ENCODE peak calls at places on chromosome 1, in four cellular contexts. One of them, this sample, is unnamed.

GRCh38 chr1:168752171-168752570 is 23.2 kb upstream of the DPT start:
- DNase-seq in tibial nerve: no peak
- DNase-seq in mesenchymal stem cell: peak; percentile 51
- DNase-seq in esophagus squamous epithelium: no peak
- DNase-seq in this sample: no peak

GRCh38 chr1:115539061-115539460 is 102.7 kb upstream of the VANGL1 start:
- DNase-seq in tibial nerve: peak; percentile 56
- DNase-seq in mesenchymal stem cell: no peak
- DNase-seq in esophagus squamous epithelium: no peak
- DNase-seq in this sample: no peak

GRCh38 chr1:242524571-242525359 is at the start of gene PLD5:
- DNase-seq in tibial nerve: no peak
- DNase-seq in mesenchymal stem cell: no peak
- DNase-seq in esophagus squamous epithelium: no peak
- DNase-seq in this sample: no peak

GRCh38 chr1:151693057-151693651 is 23.4 kb downstream of the CELF3 start:
- DNase-seq in tibial nerve: no peak
- DNase-seq in mesenchymal stem cell: peak; percentile 55
- DNase-seq in esophagus squamous epithelium: no peak
- DNase-seq in this sample: no peak

GRCh38 chr1:157404063-157404501 is 148.2 kb downstream of the FCRL5 start:
- DNase-seq in tibial nerve: no peak
- DNase-seq in mesenchymal stem cell: no peak
- DNase-seq in esophagus squamous epithelium: no peak
- DNase-seq in this sample: no peak

GRCh38 chr1:63135801-63136200 is 186.6 kb upstream of the FOXD3 start:
- DNase-seq in tibial nerve: no peak
- DNase-seq in mesenchymal stem cell: no peak
- DNase-seq in esophagus squamous epithelium: no peak
- DNase-seq in this sample: no peak

GRCh38 chr1:71850936-71851335 is 431.4 kb downstream of the NEGR1 start:
- DNase-seq in tibial nerve: peak; percentile 38
- DNase-seq in mesenchymal stem cell: no peak
- DNase-seq in esophagus squamous epithelium: no peak
- DNase-seq in this sample: no peak

GRCh38 chr1:84653130-84653680 is 37.1 kb downstream of the SSX2IP start:
- DNase-seq in tibial nerve: no peak
- DNase-seq in mesenchymal stem cell: no peak
- DNase-seq in esophagus squamous epithelium: no peak
- DNase-seq in this sample: no peak

GRCh38 chr1:158188618-158189017 is 7.9 kb downstream of the CD1D start:
- DNase-seq in tibial nerve: no peak
- DNase-seq in mesenchymal stem cell: no peak
- DNase-seq in esophagus squamous epithelium: no peak
- DNase-seq in this sample: no peak

DNA sequence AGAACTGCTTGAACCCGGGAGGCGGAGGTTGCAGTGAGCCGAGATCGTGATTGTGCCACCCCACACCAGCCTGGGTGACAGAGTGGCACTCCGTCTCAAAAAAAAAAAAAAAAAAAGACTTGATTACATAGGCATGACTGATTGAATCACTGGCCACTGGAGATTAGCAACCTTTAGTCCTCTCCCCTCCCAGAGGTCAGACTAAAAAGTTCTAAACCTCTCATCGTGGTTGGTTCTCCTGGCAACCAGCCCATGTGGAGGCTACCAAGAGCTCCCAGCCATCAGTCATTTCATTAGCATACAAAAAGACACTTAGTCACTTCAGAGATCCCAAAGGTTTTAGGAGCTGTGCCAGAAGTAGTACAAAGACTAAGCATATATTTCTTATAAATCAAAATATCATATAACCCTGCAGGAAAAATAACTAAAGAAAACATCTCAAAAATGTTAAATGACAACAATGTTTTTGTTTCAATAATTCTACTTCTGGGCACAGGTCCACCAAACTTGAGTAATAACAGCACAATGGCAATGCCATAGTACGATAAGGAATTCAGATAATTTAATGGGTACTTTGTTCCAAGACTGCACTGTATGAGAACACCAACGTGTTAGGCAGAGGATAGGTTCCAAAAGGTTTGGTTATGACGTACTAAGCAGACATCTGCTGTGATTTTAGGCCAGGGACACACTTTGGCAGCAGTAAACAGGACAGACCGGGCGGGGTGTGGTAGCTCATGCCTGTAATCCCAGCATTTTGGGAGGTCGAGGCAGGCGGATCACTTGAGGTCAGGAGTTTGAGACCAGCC is 18.1 kb downstream of the USP48 start:
- DNase-seq in tibial nerve: peak; percentile 63
- DNase-seq in mesenchymal stem cell: peak; percentile 49
- DNase-seq in esophagus squamous epithelium: no peak
- DNase-seq in this sample: peak; percentile 27
- H3K27ac ChIP-seq in tibial nerve: peak overlapping the region; percentile 9
- H3K27ac ChIP-seq in mesenchymal stem cell: no peak overlapping the region
- H3K27ac ChIP-seq in esophagus squamous epithelium: peak overlapping the region; percentile 66
- H3K27ac ChIP-seq in this sample: no peak overlapping the region

GRCh38 chr1:167738158-167738557 is 16.4 kb downstream of the MPZL1 start:
- DNase-seq in tibial nerve: no peak
- DNase-seq in mesenchymal stem cell: no peak
- DNase-seq in esophagus squamous epithelium: no peak
- DNase-seq in this sample: no peak
- H3K27ac ChIP-seq in tibial nerve: no peak overlapping the region
- H3K27ac ChIP-seq in mesenchymal stem cell: no peak overlapping the region
- H3K27ac ChIP-seq in esophagus squamous epithelium: no peak overlapping the region
- H3K27ac ChIP-seq in this sample: no peak overlapping the region

DNA sequence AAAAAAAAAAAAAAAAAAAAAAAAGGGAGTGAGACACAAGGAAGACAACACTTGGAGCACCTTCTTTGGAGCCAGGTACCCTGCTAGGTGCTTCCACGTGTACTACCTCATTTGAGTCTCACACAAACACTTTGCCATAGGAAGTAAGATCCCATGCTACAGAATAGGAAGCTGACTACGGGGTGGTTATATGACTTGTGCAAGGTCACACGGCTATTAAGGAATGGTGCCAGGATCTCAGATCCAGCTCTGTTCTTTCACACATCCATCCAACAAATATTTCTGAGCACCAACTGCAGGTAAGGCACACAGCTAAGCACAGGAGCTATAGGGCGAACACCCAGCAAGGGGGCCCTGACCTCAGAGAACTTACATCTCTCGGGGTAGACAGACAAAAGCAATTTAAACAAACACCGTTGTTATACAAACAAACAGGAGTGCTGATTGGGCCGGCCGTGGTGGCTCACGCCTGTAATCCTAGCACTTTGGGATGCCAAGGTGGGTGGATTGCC is 22.4 kb downstream of the PTAFR start:
- DNase-seq in tibial nerve: no peak
- DNase-seq in mesenchymal stem cell: no peak
- DNase-seq in esophagus squamous epithelium: no peak
- DNase-seq in this sample: no peak
- H3K27ac ChIP-seq in tibial nerve: no peak overlapping the region
- H3K27ac ChIP-seq in mesenchymal stem cell: no peak overlapping the region
- H3K27ac ChIP-seq in esophagus squamous epithelium: peak overlapping the region; percentile 65
- H3K27ac ChIP-seq in this sample: no peak overlapping the region

GRCh38 chr1:225809842-225810578 is at the start of gene EPHX1:
- DNase-seq in tibial nerve: peak; percentile 84
- DNase-seq in mesenchymal stem cell: peak; percentile 91
- DNase-seq in esophagus squamous epithelium: no peak
- DNase-seq in this sample: peak; percentile 91
- H3K27ac ChIP-seq in tibial nerve: peak within 1 kb of the TSS; percentile 16
- H3K27ac ChIP-seq in mesenchymal stem cell: no peak within 1 kb of the TSS
- H3K27ac ChIP-seq in esophagus squamous epithelium: peak within 1 kb of the TSS; percentile 96
- H3K27ac ChIP-seq in this sample: peak within 1 kb of the TSS; percentile 68

DNA sequence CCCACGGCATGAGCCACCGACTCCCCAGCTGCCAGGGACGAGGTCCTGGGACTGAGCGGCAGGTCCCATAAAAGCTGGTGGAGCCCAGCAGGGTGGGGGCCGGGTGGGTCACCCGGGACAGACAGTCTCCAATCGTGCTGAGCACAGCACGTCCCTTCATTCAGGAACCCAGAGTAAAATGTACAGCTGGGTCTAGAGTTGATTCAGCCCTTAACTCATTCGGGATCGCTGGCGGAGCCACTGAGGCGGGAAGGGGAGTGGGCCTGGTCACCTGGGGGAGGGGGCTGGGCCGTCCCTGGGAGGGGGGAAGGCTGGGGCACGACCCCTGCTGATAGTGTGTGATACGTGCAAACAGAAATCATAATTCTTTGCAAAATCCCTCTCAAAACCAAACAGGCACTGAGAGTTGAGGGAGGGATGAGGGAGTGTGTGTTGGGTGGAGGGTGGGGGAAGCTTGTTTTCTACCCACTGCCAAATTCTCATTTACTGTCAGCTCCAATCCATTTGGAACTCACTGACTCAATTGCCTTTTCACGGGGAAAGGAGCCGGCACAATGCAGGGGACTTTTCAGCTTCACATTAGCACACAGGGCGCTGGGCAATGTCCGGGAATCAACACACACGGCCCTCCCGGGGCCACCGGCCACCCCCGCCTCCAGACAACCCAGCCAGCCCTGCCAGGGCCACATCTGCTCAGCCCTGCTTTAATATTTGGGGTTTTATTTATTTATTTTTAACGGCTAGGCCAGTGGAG is 13.8 kb downstream of the CASZ1 start:
- DNase-seq in tibial nerve: no peak
- DNase-seq in mesenchymal stem cell: no peak
- DNase-seq in esophagus squamous epithelium: no peak
- DNase-seq in this sample: no peak
- H3K27ac ChIP-seq in tibial nerve: no peak overlapping the region
- H3K27ac ChIP-seq in mesenchymal stem cell: no peak overlapping the region
- H3K27ac ChIP-seq in esophagus squamous epithelium: no peak overlapping the region
- H3K27ac ChIP-seq in this sample: no peak overlapping the region